ENCODE peak calls at places on chromosomes 16 and 17, in four cellular contexts. M, O, E and W are unnamed samples.

GRCh38 chr17:8875416-8875815 is 7.9 kb upstream of the PIK3R6 start:
- DNase-seq in M (no peak), O (no peak), E (no peak), W (no peak)

GRCh38 chr16:84854759-84855158 is 35.0 kb downstream of the CRISPLD2 start:
- DNase-seq in M (no peak), O (no peak), E (no peak), W (no peak)

GRCh38 chr17:27920569-27920968 is 27.4 kb upstream of the LYRM9 start:
- DNase-seq in E (peak), O (no peak), M (no peak), W (no peak)

GRCh38 chr17:42362245-42362961 is 25.8 kb downstream of the STAT3 start:
- DNase-seq in O (no peak), M (no peak), E (no peak), W (no peak)

GRCh38 chr16:376817-377418 is 4.9 kb downstream of the PGAP6 start:
- DNase-seq in E (no peak), O (no peak), M (no peak), W (no peak)

GRCh38 chr16:28193530-28194423 is 18.0 kb downstream of the XPO6 start:
- DNase-seq in M (no peak), O (no peak), E (no peak), W (no peak)

GRCh38 chr17:82327289-82327688 is 6.3 kb downstream of the SECTM1 start:
- DNase-seq in O (no peak), M (no peak), E (no peak), W (no peak)

GRCh38 chr17:45948881-45949624 is 50.0 kb upstream of the STH start:
- DNase-seq in E (no peak), O (peak), M (no peak), W (peak)

GRCh38 chr16:79580465-79581200 is 19.9 kb downstream of the MAF start:
- DNase-seq in O (no peak), M (no peak), E (no peak), W (no peak)

GRCh38 chr17:47652570-47652969 is 2.9 kb downstream of the KPNB1 start:
- DNase-seq in O (no peak), M (no peak), E (no peak), W (peak)

GRCh38 chr16:86405319-86405718 is 105.0 kb upstream of the FOXF1 start:
- DNase-seq in M (no peak), O (no peak), E (no peak), W (no peak)

GRCh38 chr16:22386976-22387375 is 12.6 kb upstream of the CDR2 start:
- DNase-seq in O (no peak), M (no peak), E (no peak), W (no peak)

GRCh38 chr16:59324462-59324861 is 590.3 kb upstream of the GOT2 start:
- DNase-seq in M (no peak), O (no peak), E (no peak), W (no peak)

GRCh38 chr16:11053916-11054460 is 109.6 kb downstream of the CLEC16A start:
- DNase-seq in O (no peak), M (no peak), E (no peak), W (no peak)

GRCh38 chr17:73304438-73304837 is 7.4 kb downstream of the CDC42EP4 start:
- DNase-seq in E (no peak), M (no peak), O (no peak), W (no peak)

GRCh38 chr17:1058423-1059130 is 61.6 kb downstream of the TIMM22 start:
- DNase-seq in E (peak), O (peak), M (no peak), W (peak)

GRCh38 chr17:80783971-80784370 is 207.7 kb upstream of the CHMP6 start:
- DNase-seq in O (no peak), M (no peak), E (no peak), W (no peak)

GRCh38 chr17:80781851-80782277 is 209.8 kb upstream of the CHMP6 start:
- DNase-seq in O (no peak), M (no peak), E (no peak), W (no peak)

GRCh38 chr17:80783461-80783860 is 208.2 kb upstream of the CHMP6 start:
- DNase-seq in O (no peak), M (no peak), E (no peak), W (no peak)

GRCh38 chr17:80781188-80781577 is 210.5 kb upstream of the CHMP6 start:
- DNase-seq in E (no peak), O (no peak), M (no peak), W (no peak)

DNA sequence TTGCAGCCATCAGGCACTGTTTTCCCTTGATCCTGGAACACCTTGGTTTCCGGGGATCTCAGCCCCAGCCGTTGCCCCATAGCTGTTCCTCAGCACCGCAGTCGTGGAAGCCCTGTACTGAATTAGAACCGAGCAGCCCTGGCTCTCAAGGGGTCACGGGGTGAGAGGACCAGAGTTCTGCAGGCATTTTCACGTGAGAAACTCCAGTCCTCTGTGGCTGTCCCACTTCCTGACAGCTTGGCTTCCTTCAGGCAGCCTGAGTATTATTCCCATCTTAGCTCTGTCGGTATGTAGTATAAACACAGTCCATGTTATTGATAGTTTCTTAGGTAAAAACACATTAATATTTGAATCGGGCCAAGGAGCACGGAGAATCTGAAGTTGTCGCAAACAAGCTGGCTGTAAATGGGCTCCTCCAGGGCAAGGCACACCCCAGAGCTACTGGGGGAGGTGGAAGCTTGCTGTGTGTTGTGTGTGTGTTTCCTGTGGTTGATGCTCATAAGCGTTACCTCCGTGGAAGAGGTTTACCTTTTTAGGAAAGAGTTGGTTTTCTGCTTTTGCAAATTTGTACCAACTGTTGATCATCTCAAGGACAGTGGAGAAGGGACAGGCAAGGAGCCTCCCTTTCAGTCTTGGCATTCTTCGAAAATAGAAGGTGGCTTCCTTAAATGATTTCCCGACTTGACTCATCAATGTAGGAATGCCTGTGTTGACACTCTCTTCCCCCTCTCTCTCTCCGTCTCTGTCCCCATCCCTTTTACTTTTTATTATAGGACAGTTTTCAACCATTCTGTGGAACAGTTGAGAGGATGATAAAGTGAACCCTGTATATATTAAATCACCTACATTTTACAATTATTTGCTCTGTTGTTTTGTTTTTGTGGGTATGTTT is 208.9 kb upstream of the CHMP6 start:
- DNase-seq in O (no peak), M (no peak), E (no peak), W (no peak)
- TF ChIP-seq JUND in O (no peak), M (no peak), E (no peak), W (no peak)

GRCh38 chr16:13435415-13435814 is 484.5 kb upstream of the ERCC4 start:
- DNase-seq in O (no peak), M (no peak), E (no peak), W (no peak)
- TF ChIP-seq JUND in O (no peak), M (no peak), E (no peak), W (no peak)

GRCh38 chr17:19243838-19244237 is 6.7 kb downstream of the EPN2 start:
- DNase-seq in E (no peak), O (no peak), M (no peak), W (no peak)

GRCh38 chr17:19242323-19242722 is 5.2 kb downstream of the EPN2 start:
- DNase-seq in E (no peak), M (no peak), O (no peak), W (peak)

GRCh38 chr17:19244357-19244756 is 7.2 kb downstream of the EPN2 start:
- DNase-seq in M (no peak), O (no peak), E (no peak), W (no peak)

GRCh38 chr17:19244796-19245195 is 7.6 kb downstream of the EPN2 start:
- DNase-seq in M (no peak), O (no peak), E (no peak), W (peak)

GRCh38 chr17:19242926-19243325 is 5.8 kb downstream of the EPN2 start:
- DNase-seq in E (no peak), M (no peak), O (no peak), W (no peak)
- TF ChIP-seq JUND in E (no peak), M (no peak), O (no peak), W (no peak)

GRCh38 chr16:4053663-4054479 is 62.4 kb downstream of the ADCY9 start:
- DNase-seq in M (no peak), E (no peak), O (no peak), W (peak)
- TF ChIP-seq JUND in M (no peak), E (no peak), O (no peak), W (no peak)

GRCh38 chr17:12549499-12549901 is 116.2 kb upstream of the MYOCD start:
- DNase-seq in M (no peak), E (no peak), O (no peak), W (no peak)
- TF ChIP-seq JUND in M (no peak), E (no peak), O (no peak), W (no peak)

GRCh38 chr16:24046442-24046841 is 209.7 kb upstream of the CACNG3 start:
- DNase-seq in E (no peak), O (no peak), M (no peak), W (no peak)
- TF ChIP-seq JUND in E (no peak), O (no peak), M (no peak), W (no peak)